ENCODE peak calls at places on chromosomes 12 and 14, in four cellular contexts. One of them, this sample, is unnamed.

GRCh38 chr12:89383235-89384049 is 31.1 kb upstream of the DUSP6 start:
- DNase-seq in IMR-90: peak
- DNase-seq in GM12878: no peak
- DNase-seq in K562: no peak
- DNase-seq in this sample: no peak

GRCh38 chr12:38890102-38890501 is 15.3 kb downstream of the CPNE8 start:
- DNase-seq in GM12878: no peak
- DNase-seq in K562: no peak
- DNase-seq in IMR-90: no peak
- DNase-seq in this sample: peak

GRCh38 chr14:71532790-71533189 is 399.4 kb upstream of the RGS6 start:
- DNase-seq in K562: no peak
- DNase-seq in GM12878: no peak
- DNase-seq in IMR-90: no peak
- DNase-seq in this sample: no peak

GRCh38 chr14:61525293-61526011 is 169.9 kb upstream of the HIF1A start:
- DNase-seq in K562: no peak
- DNase-seq in IMR-90: peak
- DNase-seq in GM12878: peak
- DNase-seq in this sample: peak

GRCh38 chr12:45268672-45269406 is 52.9 kb downstream of the ANO6 start:
- DNase-seq in IMR-90: peak
- DNase-seq in K562: peak
- DNase-seq in GM12878: no peak
- DNase-seq in this sample: peak

GRCh38 chr12:98578821-98579220 is 14.7 kb upstream of the SLC25A3 start:
- DNase-seq in IMR-90: peak
- DNase-seq in GM12878: no peak
- DNase-seq in K562: no peak
- DNase-seq in this sample: peak

GRCh38 chr14:34971381-34971780 is 11.4 kb upstream of the SRP54 start:
- DNase-seq in K562: no peak
- DNase-seq in GM12878: no peak
- DNase-seq in IMR-90: peak
- DNase-seq in this sample: no peak

GRCh38 chr12:96427269-96427729 is 27.1 kb upstream of the CDK17 start:
- DNase-seq in K562: no peak
- DNase-seq in IMR-90: peak
- DNase-seq in GM12878: no peak
- DNase-seq in this sample: peak

GRCh38 chr12:52906049-52906645 is 1.3 kb upstream of the KRT8 start:
- DNase-seq in GM12878: no peak
- DNase-seq in K562: no peak
- DNase-seq in IMR-90: no peak
- DNase-seq in this sample: no peak

GRCh38 chr14:71358209-71358931 is 451.1 kb downstream of the PCNX1 start:
- DNase-seq in K562: no peak
- DNase-seq in GM12878: peak
- DNase-seq in IMR-90: peak
- DNase-seq in this sample: no peak

GRCh38 chr14:56858422-56858821 is 48.1 kb upstream of the OTX2 start:
- DNase-seq in GM12878: no peak
- DNase-seq in IMR-90: no peak
- DNase-seq in K562: no peak
- DNase-seq in this sample: no peak

GRCh38 chr14:104655128-104655848 is 34.1 kb upstream of the INF2 start:
- DNase-seq in IMR-90: no peak
- DNase-seq in GM12878: no peak
- DNase-seq in K562: no peak
- DNase-seq in this sample: no peak

GRCh38 chr14:104657563-104658324 is 31.7 kb upstream of the INF2 start:
- DNase-seq in IMR-90: no peak
- DNase-seq in K562: no peak
- DNase-seq in GM12878: no peak
- DNase-seq in this sample: no peak

GRCh38 chr14:104654119-104654518 is 35.3 kb upstream of the INF2 start:
- DNase-seq in K562: no peak
- DNase-seq in IMR-90: no peak
- DNase-seq in GM12878: no peak
- DNase-seq in this sample: no peak

GRCh38 chr14:104657114-104657524 is 32.3 kb upstream of the INF2 start:
- DNase-seq in K562: no peak
- DNase-seq in GM12878: no peak
- DNase-seq in IMR-90: no peak
- DNase-seq in this sample: no peak

GRCh38 chr14:104656014-104656714 is 33.3 kb upstream of the INF2 start:
- DNase-seq in IMR-90: no peak
- DNase-seq in K562: no peak
- DNase-seq in GM12878: no peak
- DNase-seq in this sample: no peak
- TF ChIP-seq ELK1 in IMR-90: no peak
- TF ChIP-seq ELK1 in K562: no peak
- TF ChIP-seq ELK1 in GM12878: no peak
- TF ChIP-seq ELK1 in this sample: no peak

GRCh38 chr14:68461086-68461485 is 331.8 kb downstream of the ZFP36L1 start:
- DNase-seq in GM12878: no peak
- DNase-seq in IMR-90: no peak
- DNase-seq in K562: no peak
- DNase-seq in this sample: no peak

GRCh38 chr14:68459480-68460136 is 333.3 kb downstream of the ZFP36L1 start:
- DNase-seq in IMR-90: no peak
- DNase-seq in K562: no peak
- DNase-seq in GM12878: no peak
- DNase-seq in this sample: no peak

GRCh38 chr14:68458840-68459469 is 333.9 kb downstream of the ZFP36L1 start:
- DNase-seq in IMR-90: peak
- DNase-seq in GM12878: no peak
- DNase-seq in K562: no peak
- DNase-seq in this sample: peak

GRCh38 chr14:68460541-68460940 is 332.3 kb downstream of the ZFP36L1 start:
- DNase-seq in IMR-90: no peak
- DNase-seq in GM12878: no peak
- DNase-seq in K562: no peak
- DNase-seq in this sample: no peak

GRCh38 chr14:68458253-68458652 is 334.6 kb downstream of the ZFP36L1 start:
- DNase-seq in IMR-90: no peak
- DNase-seq in K562: no peak
- DNase-seq in GM12878: no peak
- DNase-seq in this sample: no peak
- TF ChIP-seq ELK1 in IMR-90: no peak
- TF ChIP-seq ELK1 in K562: no peak
- TF ChIP-seq ELK1 in GM12878: no peak
- TF ChIP-seq ELK1 in this sample: no peak

GRCh38 chr12:114679942-114680341 is 4.0 kb downstream of the TBX3 start:
- DNase-seq in IMR-90: no peak
- DNase-seq in K562: no peak
- DNase-seq in GM12878: no peak
- DNase-seq in this sample: no peak

GRCh38 chr12:114680498-114681148 is 3.4 kb downstream of the TBX3 start:
- DNase-seq in IMR-90: no peak
- DNase-seq in GM12878: no peak
- DNase-seq in K562: no peak
- DNase-seq in this sample: no peak

GRCh38 chr12:114682101-114682919 is 1.7 kb downstream of the TBX3 start:
- DNase-seq in GM12878: no peak
- DNase-seq in IMR-90: no peak
- DNase-seq in K562: no peak
- DNase-seq in this sample: no peak

GRCh38 chr12:114682920-114683708 is 861 bp downstream of the TBX3 start:
- DNase-seq in IMR-90: no peak
- DNase-seq in K562: no peak
- DNase-seq in GM12878: no peak
- DNase-seq in this sample: peak

DNA sequence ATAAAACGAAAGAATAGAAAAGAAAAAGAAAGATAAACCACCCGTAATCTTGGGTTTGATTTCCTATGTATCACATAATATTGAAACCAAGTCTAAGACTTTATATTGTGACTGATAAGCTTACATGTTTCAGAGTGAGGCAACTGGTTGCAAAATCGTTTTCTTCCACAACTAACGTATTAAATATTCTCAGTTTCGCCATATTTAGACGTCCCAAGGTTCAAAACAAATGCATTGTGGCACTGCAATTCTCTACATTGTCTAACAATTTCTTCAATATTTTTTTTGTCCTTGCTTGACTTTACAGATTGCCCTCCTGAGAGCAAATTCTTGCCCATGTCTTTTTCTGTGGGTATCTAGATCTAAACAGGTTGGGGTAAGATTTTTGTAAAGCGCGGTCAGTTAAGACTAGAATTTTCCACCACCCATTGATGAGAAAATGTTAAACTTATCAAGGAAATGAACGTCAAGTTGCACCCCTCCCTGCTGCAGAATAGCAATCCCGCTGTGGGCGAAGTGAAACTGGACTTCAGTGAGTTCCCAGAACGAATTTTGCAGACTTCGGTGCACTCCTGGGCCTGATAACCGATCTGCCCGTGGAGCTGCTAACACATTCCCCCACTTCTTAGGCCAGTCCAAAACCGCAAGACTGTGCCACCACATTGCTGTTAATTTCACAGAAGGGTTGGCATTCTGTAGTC is 2.7 kb downstream of the TBX3 start:
- DNase-seq in K562: no peak
- DNase-seq in GM12878: no peak
- DNase-seq in IMR-90: peak
- DNase-seq in this sample: no peak
- TF ChIP-seq ELK1 in K562: no peak
- TF ChIP-seq ELK1 in GM12878: no peak
- TF ChIP-seq ELK1 in IMR-90: no peak
- TF ChIP-seq ELK1 in this sample: no peak

DNA sequence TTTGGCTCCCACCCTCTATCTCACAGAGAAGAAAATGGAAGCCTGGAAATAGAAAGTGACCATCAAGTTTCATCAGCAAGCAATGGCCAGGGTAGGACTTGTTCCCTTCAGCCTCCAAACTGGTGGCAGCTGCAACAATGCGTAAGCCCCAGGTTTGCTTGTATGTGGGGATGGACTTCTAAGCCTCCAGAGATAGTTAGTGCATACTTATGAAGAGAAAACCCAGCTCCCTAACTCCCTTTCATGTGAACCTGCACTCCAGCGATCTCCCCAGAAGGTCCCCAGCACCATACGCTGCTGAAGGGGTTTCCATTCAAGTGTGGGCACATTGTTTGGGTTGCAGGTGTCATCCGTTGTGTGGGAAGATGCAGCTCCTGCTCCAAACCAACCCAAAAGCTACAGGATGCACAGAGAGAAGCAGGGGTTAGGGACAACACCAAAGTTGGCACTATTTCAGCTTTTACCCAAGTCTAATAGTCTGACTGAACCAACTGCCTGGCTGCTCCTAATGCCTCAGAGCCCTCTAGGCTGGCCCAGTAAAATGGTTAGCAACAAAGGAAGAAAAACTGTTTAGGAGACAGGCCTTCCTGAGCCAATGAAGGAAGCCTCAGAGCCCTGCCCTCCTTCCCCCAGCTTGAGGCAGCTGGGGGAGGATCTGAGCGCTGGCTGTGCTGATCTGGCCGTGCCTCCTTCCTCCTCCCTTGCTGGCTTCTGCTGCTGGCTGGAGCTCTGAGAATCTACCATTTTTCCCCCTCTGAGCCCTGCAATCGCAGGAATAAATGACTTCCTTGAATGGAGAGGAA is 12.3 kb downstream of the ZFP36L1 start:
- DNase-seq in GM12878: no peak
- DNase-seq in IMR-90: peak
- DNase-seq in K562: peak
- DNase-seq in this sample: no peak
- TF ChIP-seq ELK1 in GM12878: no peak
- TF ChIP-seq ELK1 in IMR-90: no peak
- TF ChIP-seq ELK1 in K562: no peak
- TF ChIP-seq ELK1 in this sample: no peak

DNA sequence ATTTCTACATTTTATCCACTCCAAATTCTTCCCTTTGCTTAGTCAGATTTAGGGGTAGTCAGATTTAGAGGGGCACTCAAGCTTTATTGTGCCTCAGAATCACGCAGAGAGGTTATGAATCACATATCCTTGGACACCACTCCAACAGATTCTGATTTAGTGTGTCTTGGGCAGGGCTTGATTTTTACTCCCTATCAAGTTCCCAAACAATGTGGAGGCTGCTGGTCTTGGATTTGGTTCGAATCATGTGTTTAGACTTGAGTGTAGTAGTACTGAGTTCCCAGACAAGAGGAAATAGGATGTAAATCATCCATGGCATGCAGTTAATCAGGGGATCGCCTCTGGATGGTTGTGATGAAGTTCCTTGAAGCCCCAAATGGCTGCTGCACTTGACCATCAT is 298.2 kb upstream of the CLEC14A start:
- DNase-seq in K562: no peak
- DNase-seq in GM12878: no peak
- DNase-seq in IMR-90: peak
- DNase-seq in this sample: no peak
- TF ChIP-seq ELK1 in K562: no peak
- TF ChIP-seq ELK1 in GM12878: no peak
- TF ChIP-seq ELK1 in IMR-90: no peak
- TF ChIP-seq ELK1 in this sample: no peak

GRCh38 chr12:78671295-78671694 is 193.3 kb upstream of the SYT1 start:
- DNase-seq in GM12878: no peak
- DNase-seq in IMR-90: peak
- DNase-seq in K562: no peak
- DNase-seq in this sample: no peak

GRCh38 chr12:78666584-78666983 is 198.0 kb upstream of the SYT1 start:
- DNase-seq in K562: no peak
- DNase-seq in GM12878: no peak
- DNase-seq in IMR-90: no peak
- DNase-seq in this sample: no peak

GRCh38 chr12:78674311-78675085 is 190.1 kb upstream of the SYT1 start:
- DNase-seq in K562: no peak
- DNase-seq in GM12878: no peak
- DNase-seq in IMR-90: peak
- DNase-seq in this sample: no peak

DNA sequence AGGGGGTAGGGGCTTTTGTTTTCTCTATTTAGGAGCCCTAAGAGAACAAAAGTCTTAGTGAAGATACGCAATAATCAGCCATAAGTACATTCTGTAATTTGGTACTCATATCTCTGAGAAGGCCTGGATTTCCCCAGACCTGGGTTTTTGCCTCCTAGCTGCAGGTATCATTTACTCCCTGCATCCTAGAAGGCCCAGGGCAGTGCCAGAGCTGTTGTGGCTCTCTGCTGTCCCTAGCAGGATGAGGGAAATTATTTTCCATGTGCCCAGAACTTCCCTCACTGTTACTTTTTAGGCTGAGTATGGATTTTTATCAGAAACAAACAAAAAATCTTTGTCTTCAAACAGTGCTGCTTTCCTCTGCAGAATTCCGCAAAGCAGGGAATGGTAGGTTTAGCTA is 192.5 kb upstream of the SYT1 start:
- DNase-seq in IMR-90: no peak
- DNase-seq in GM12878: no peak
- DNase-seq in K562: no peak
- DNase-seq in this sample: no peak
- TF ChIP-seq ELK1 in IMR-90: no peak
- TF ChIP-seq ELK1 in GM12878: no peak
- TF ChIP-seq ELK1 in K562: no peak
- TF ChIP-seq ELK1 in this sample: no peak

This sample was measured in A549.